ENCODE peak calls at places on chromosomes 1 and 21, in six cellular contexts. Z is SK-N-SH, D is heart left ventricle, O is tibial artery, F is Panc1, A is GM23248. L is an unnamed sample.
A peak's percentile ranks its signal among the peaks of the same experiment; 100 is the strongest.

GRCh38 chr1:234484991-234485739 is 6.2 kb upstream of the TARBP1 start:
- DNase-seq in Z (no peak), D (no peak), O (no peak), F (no peak), A (no peak), L (no peak)

GRCh38 chr1:239263821-239264220 is 122.5 kb upstream of the CHRM3 start:
- DNase-seq in Z (no peak), D (no peak), O (no peak), F (no peak), A (no peak), L (no peak)

GRCh38 chr1:7470904-7471638 is 300.0 kb upstream of the VAMP3 start:
- DNase-seq in Z (peak; percentile 68), D (peak; percentile 53), O (peak; percentile 96), F (peak; percentile 90), A (peak; percentile 100), L (peak; percentile 98)

GRCh38 chr1:20469406-20470076 is 16.5 kb downstream of the CAMK2N1 start:
- DNase-seq in Z (no peak), D (no peak), O (no peak), F (no peak), A (no peak), L (no peak)

GRCh38 chr1:234997201-234998173 is 131.2 kb downstream of the TOMM20 start:
- DNase-seq in Z (peak; percentile 69), D (peak; percentile 95), O (peak; percentile 100), F (peak; percentile 99), A (peak; percentile 99), L (peak; percentile 99)

GRCh38 chr1:203148579-203148978 is 21.1 kb downstream of the ADORA1 start:
- DNase-seq in Z (no peak), D (no peak), O (no peak), F (no peak), A (no peak), L (no peak)

GRCh38 chr21:42721341-42721824 is 68.0 kb downstream of the PDE9A start:
- DNase-seq in Z (no peak), D (no peak), O (no peak), F (no peak), A (peak; percentile 32), L (peak; percentile 17)

GRCh38 chr1:24981632-24982007 is 51.5 kb upstream of the RUNX3 start:
- DNase-seq in Z (no peak), D (no peak), O (no peak), F (no peak), A (no peak), L (no peak)

GRCh38 chr1:1087351-1088035 is 13.4 kb upstream of the RNF223 start:
- DNase-seq in Z (peak; percentile 18), D (no peak), O (peak; percentile 51), F (no peak), A (no peak), L (no peak)

GRCh38 chr1:14706656-14707055 is 108.2 kb downstream of the KAZN start:
- DNase-seq in Z (no peak), D (no peak), O (no peak), F (no peak), A (no peak), L (no peak)

GRCh38 chr21:45386336-45386727 is 18.6 kb upstream of the COL18A1 start:
- DNase-seq in Z (no peak), D (peak; percentile 11), O (peak; percentile 56), F (no peak), A (no peak), L (no peak)

GRCh38 chr1:62176597-62177312 is 17.9 kb upstream of the L1TD1 start:
- DNase-seq in Z (no peak), D (no peak), O (no peak), F (no peak), A (no peak), L (no peak)

GRCh38 chr1:13863701-13864100 is 163.7 kb downstream of the PRDM2 start:
- DNase-seq in Z (no peak), D (no peak), O (no peak), F (no peak), A (no peak), L (no peak)

GRCh38 chr1:226485192-226485591 is 63.4 kb upstream of the STUM start:
- DNase-seq in Z (no peak), D (no peak), O (no peak), F (no peak), A (no peak), L (no peak)

GRCh38 chr21:36446296-36446695 is 33.6 kb downstream of the CLDN14 start:
- DNase-seq in Z (no peak), D (no peak), O (no peak), F (no peak), A (no peak), L (no peak)

GRCh38 chr1:235843458-235843857 is 23.2 kb downstream of the LYST start:
- DNase-seq in Z (peak; percentile 40), D (no peak), O (no peak), F (no peak), A (peak; percentile 70), L (no peak)

GRCh38 chr21:42567861-42568260 is 54.2 kb downstream of the SLC37A1 start:
- DNase-seq in Z (no peak), D (no peak), O (peak; percentile 11), F (no peak), A (no peak), L (no peak)

GRCh38 chr21:42777757-42778344 is 101.5 kb downstream of the WDR4 start:
- DNase-seq in Z (no peak), D (no peak), O (no peak), F (no peak), A (no peak), L (no peak)

GRCh38 chr1:109636201-109636952 is 16.7 kb downstream of the AMPD2 start:
- DNase-seq in Z (no peak), D (peak; percentile 17), O (peak; percentile 44), F (no peak), A (peak; percentile 81), L (peak; percentile 51)

GRCh38 chr21:42123509-42123908 is 52.4 kb downstream of the UMODL1 start:
- DNase-seq in Z (no peak), D (no peak), O (no peak), F (no peak), A (no peak), L (no peak)

GRCh38 chr1:151472852-151473731 is 13.8 kb upstream of the POGZ start:
- DNase-seq in Z (peak; percentile 82), D (peak; percentile 41), O (peak; percentile 71), F (no peak), A (peak; percentile 56), L (peak; percentile 43)

GRCh38 chr1:160376525-160377131 is 9.8 kb downstream of the NHLH1 start:
- DNase-seq in Z (peak; percentile 79), D (no peak), O (no peak), F (peak; percentile 63), A (peak; percentile 79), L (no peak)

GRCh38 chr1:68528243-68528642 is 31.4 kb upstream of the DEPDC1 start:
- DNase-seq in Z (no peak), D (no peak), O (no peak), F (no peak), A (no peak), L (no peak)

GRCh38 chr1:33143181-33143580 is 38.7 kb downstream of the TRIM62 start:
- DNase-seq in Z (no peak), D (peak; percentile 39), O (no peak), F (no peak), A (peak; percentile 26), L (peak; percentile 13)

GRCh38 chr1:65002508-65003315 is 36.4 kb upstream of the JAK1 start:
- DNase-seq in Z (no peak), D (peak; percentile 84), O (peak; percentile 98), F (peak; percentile 25), A (peak; percentile 97), L (peak; percentile 85)

GRCh38 chr1:208036918-208037567 is 126.1 kb upstream of the CD34 start:
- DNase-seq in Z (no peak), D (no peak), O (no peak), F (no peak), A (no peak), L (no peak)
- H3K27me3 ChIP-seq in Z (no peaks in the 10 kb centered on the region), D (no peaks in the 10 kb centered on the region), O (no peaks in the 10 kb centered on the region), F (peaks cover 6% of the 10 kb centered on the region), A (no peaks in the 10 kb centered on the region), L (no peaks in the 10 kb centered on the region)

DNA sequence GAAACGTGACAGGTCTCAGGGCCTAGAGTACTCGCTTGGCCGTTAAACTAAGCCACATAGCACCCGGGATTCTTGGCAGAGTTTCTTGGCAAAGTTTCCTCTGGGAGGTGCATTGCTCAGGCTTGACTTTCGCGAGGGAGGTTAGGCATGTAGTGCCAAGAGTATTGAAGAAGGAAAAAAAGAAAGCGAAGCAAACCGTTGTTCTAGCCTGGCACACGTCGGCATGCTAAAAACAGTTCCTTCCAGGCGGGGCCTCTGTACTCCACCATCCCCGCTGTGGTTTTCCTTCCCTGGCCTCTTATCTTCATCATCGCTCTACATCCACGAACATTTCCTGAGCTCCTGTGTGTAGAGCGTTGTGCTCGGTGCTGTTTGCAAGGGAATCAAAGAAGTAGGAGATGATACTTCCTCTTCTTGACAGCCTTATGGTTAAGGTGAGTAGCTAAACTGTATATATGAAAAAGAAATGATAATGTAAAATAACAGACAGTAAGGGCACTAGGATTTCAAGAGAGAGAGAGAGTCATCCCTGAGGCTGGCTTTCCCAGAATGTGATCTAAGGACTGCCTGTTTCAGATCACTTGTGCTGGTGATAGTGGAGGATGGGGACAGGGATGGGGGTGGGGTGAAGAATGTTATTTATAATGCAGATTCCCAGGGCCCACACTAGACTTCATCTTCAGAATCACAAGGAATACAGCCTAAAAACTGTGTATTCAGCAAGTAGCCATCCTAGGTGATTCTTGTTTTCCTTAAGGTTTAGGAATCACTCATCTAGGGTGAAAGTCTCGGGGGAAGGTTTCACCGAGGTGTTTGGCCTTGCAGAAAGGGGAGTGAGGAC is 18.9 kb downstream of the RNF220 start:
- DNase-seq in Z (no peak), D (peak; percentile 73), O (peak; percentile 82), F (no peak), A (peak; percentile 60), L (peak; percentile 93)
- H3K27me3 ChIP-seq in Z (peaks cover 76% of the 10 kb centered on the region), D (peaks cover 49% of the 10 kb centered on the region), O (no peaks in the 10 kb centered on the region), F (no peaks in the 10 kb centered on the region), A (peaks cover 92% of the 10 kb centered on the region), L (no peaks in the 10 kb centered on the region)

DNA sequence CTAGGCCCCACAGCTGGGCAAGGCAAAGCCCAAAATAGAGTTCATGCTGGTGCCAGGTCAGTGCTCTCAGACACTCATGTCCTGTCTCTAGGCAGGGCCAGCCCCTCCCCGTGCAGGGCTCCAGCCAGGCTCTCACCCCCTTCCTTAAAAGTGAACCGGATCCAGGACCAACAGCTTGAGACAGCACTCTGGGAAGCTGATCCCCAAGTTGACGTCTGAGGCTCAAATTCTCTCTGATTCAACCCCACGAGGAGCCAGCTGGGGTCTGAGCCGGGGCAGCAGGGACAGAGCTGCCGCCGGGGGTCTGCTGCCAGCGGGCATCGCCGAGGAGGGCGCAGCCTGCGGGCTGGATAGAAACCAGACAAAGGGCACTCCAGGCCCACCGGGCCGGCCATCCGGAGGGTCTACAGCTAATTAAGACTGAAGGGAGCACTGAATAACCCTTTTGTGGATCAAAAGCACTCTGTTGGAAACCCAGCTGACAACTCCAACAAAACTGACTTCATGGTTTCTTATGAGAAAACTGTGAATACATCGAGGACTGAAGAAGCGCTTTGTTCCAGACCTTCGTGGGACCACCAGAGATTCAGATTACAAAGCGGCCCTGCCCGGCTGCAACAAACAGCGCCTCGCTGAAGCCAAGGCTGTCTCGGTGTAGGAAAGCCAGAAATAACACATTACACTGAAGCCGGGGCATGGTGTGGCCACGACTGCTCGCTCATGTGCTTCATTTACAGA is 95.8 kb downstream of the PSMG1 start:
- DNase-seq in Z (no peak), D (peak; percentile 80), O (peak; percentile 77), F (no peak), A (no peak), L (peak; percentile 54)
- H3K27me3 ChIP-seq in Z (no peaks in the 10 kb centered on the region), D (no peaks in the 10 kb centered on the region), O (no peaks in the 10 kb centered on the region), F (no peaks in the 10 kb centered on the region), A (peaks cover 13% of the 10 kb centered on the region), L (no peaks in the 10 kb centered on the region)

DNA sequence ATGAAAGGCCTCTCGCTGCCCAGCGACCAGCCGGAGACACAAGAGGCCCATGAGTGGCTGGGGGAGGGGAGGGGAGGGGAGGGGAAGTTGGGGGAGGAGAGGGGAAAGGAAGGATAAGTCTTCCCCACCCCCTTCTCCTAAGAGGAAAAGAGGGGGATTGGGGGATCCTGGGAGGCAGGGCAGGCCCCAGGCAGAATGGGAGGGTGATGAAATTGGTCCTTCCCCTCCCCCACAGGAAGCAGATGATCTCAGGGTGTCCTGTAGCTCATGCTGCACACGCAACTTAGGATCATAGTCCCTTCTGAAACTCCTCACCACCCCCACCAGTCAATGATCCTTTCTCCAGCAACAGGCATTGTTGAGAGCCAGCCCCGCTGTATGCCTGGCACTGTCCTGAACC is 45.8 kb downstream of the PAX7 start:
- DNase-seq in Z (no peak), D (no peak), O (no peak), F (no peak), A (no peak), L (no peak)
- H3K27me3 ChIP-seq in Z (no peaks in the 10 kb centered on the region), D (peaks cover 71% of the 10 kb centered on the region), O (no peaks in the 10 kb centered on the region), F (peaks cover 4% of the 10 kb centered on the region), A (peaks cover 14% of the 10 kb centered on the region), L (no peaks in the 10 kb centered on the region)